ENCODE peak calls at places on chromosomes 11 and 22, in four cellular contexts. X is GM23248, E is PC-3, L is MM.1S. M is an unnamed sample.

GRCh38 chr11:87081358-87081757 is 43.6 kb downstream of the TMEM135 start:
- DNase-seq in X (no peak), E (no peak), L (peak; percentile 69), M (no peak)

GRCh38 chr11:115682101-115682500 is 177.9 kb upstream of the CADM1 start:
- DNase-seq in X (no peak), E (no peak), L (no peak), M (no peak)

GRCh38 chr11:80320226-80320625 is 879.4 kb upstream of the TENM4 start:
- DNase-seq in X (no peak), E (no peak), L (peak; percentile 86), M (no peak)

GRCh38 chr11:88552377-88553029 is 215.0 kb upstream of the CTSC start:
- DNase-seq in X (peak; percentile 73), E (peak; percentile 87), L (peak; percentile 72), M (peak; percentile 73)

GRCh38 chr22:43289976-43290663 is 53.1 kb downstream of the SCUBE1 start:
- DNase-seq in X (peak; percentile 54), E (no peak), L (no peak), M (no peak)

GRCh38 chr22:50274311-50274710 is 4.1 kb upstream of the MAPK11 start:
- DNase-seq in X (peak; percentile 71), E (peak; percentile 58), L (peak; percentile 65), M (peak; percentile 81)

GRCh38 chr22:41367039-41367679 is 14.6 kb upstream of the TEF start:
- DNase-seq in X (peak; percentile 93), E (peak; percentile 71), L (no peak), M (peak; percentile 70)

GRCh38 chr11:36030707-36031365 is 87.0 kb downstream of the LDLRAD3 start:
- DNase-seq in X (peak; percentile 31), E (no peak), L (no peak), M (no peak)

GRCh38 chr11:28619870-28620540 is 511.8 kb downstream of the METTL15 start:
- DNase-seq in X (peak; percentile 47), E (peak; percentile 74), L (no peak), M (no peak)

GRCh38 chr22:45830531-45831245 is 146.3 kb downstream of the WNT7B start:
- DNase-seq in X (peak; percentile 65), E (peak; percentile 71), L (no peak), M (no peak)

DNA sequence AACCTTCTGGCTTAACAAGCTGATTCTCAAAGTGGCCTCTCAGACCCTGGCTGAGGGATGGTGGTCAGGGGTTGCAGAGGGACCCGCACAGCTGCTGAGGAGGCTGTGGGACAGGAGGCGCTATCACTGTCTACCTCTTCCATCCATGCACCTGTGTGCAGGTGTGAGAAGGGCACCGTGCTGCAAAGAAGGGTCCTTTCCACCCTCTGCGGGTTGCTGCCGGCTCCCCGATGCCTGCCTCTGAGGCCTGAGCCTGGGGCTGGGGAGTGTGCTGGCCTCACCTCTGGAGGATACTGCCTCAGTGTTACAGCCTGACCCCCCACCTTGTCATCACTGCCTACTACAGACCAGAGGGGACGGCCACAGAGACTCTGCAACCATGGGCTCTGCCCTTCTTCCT is 66.1 kb upstream of the B3GAT1 start:
- DNase-seq in X (no peak), E (no peak), L (no peak), M (no peak)
- TF ChIP-seq EZH2phosphoT487 in X (no peak), E (no peak), L (no peak), M (no peak)

GRCh38 chr22:38398609-38399401 is 56.2 kb downstream of the KCNJ4 start:
- DNase-seq in X (peak; percentile 92), E (peak; percentile 65), L (peak; percentile 73), M (peak; percentile 96)
- TF ChIP-seq EZH2phosphoT487 in X (no peak), E (no peak), L (no peak), M (no peak)

GRCh38 chr11:34926101-34926830 is 9.8 kb downstream of the PDHX start:
- DNase-seq in X (peak; percentile 80), E (peak; percentile 67), L (peak; percentile 47), M (peak; percentile 54)

GRCh38 chr11:34916014-34916809 is at the start of the genes APIP and PDHX:
- DNase-seq in X (peak; percentile 98), E (peak; percentile 98), L (peak; percentile 100), M (peak; percentile 97)

GRCh38 chr11:34916810-34917780 is 677 bp downstream of the PDHX start:
- DNase-seq in X (peak; percentile 60), E (peak; percentile 22), L (no peak), M (no peak)

GRCh38 chr11:34924714-34925113 is 8.3 kb downstream of the PDHX start:
- DNase-seq in X (peak; percentile 29), E (no peak), L (no peak), M (no peak)

DNA sequence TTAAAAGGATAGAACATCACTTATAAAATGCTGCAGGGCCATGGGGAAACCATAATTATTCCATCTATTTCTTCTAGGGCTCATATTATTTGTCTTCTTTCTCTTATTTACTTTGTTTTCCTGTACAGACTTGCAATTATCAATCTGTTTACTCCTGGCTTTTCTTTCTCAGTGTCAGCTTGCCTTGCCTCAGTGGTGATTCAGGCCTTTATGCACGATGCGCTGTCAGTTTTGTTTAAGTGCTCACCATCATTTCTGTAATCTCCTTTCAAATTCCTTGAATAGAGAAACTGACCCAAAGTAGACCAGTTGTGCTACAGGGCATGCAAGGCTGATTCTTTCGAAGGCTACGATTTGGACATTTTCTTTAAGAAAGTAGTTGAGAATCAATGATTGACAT is 4.7 kb downstream of the PDHX start:
- DNase-seq in X (no peak), E (no peak), L (no peak), M (no peak)
- TF ChIP-seq EZH2phosphoT487 in X (no peak), E (no peak), L (no peak), M (no peak)

GRCh38 chr22:39476664-39477063 is 19.9 kb downstream of the MGAT3 start:
- DNase-seq in X (no peak), E (no peak), L (no peak), M (no peak)

GRCh38 chr22:39479254-39479653 is 22.4 kb downstream of the MGAT3 start:
- DNase-seq in X (no peak), E (no peak), L (no peak), M (no peak)

GRCh38 chr22:39477542-39477941 is 20.7 kb downstream of the MGAT3 start:
- DNase-seq in X (no peak), E (no peak), L (no peak), M (no peak)

GRCh38 chr22:39475902-39476301 is 19.1 kb downstream of the MGAT3 start:
- DNase-seq in X (no peak), E (no peak), L (no peak), M (peak; percentile 38)

DNA sequence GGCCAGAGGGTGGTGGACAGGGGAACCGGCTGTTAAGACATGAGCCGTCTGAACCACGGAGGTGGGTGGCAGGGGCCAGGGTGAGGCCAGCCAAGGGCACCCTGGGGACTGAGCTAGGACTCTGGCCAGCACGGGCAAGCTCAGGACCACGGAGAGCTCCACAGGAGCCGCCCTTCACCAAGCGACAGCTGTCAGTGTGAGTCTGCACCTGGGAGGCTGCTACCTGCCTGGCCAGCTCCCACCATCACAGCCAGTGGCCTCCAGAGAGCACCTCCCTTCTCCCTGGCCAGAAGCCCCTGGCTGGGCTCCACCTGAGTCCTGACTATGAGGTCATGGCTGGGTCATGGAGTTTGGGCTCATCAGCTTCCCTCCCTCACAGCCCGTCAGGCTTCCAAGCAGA is 21.6 kb downstream of the MGAT3 start:
- DNase-seq in X (peak; percentile 28), E (peak; percentile 56), L (no peak), M (peak; percentile 60)
- TF ChIP-seq EZH2phosphoT487 in X (no peak), E (no peak), L (no peak), M (no peak)

GRCh38 chr11:106520146-106520912 is 442.9 kb downstream of the AASDHPPT start:
- DNase-seq in X (no peak), E (peak; percentile 35), L (no peak), M (no peak)
- TF ChIP-seq EZH2phosphoT487 in X (no peak), E (no peak), L (no peak), M (no peak)

DNA sequence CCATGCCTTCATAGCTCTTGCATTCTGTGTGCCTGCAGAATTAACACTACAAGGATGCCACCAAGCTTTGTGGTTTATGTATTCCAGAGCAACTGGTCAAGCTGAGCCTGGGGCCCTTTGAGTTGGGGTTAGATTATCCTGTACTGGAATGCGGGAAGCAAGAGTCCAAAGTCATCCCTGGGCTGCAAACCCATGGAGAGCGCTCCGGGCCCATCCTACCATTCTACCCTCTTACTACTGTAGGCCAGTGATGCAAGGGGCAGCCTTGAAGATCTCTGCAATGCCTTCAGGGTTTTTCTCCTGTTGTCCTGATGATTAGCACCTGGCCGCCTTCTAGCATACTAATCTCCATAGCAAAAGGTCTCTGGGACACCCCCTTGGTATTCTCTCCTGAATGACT is 51.3 kb downstream of the TUG1 start:
- DNase-seq in X (no peak), E (no peak), L (no peak), M (no peak)
- TF ChIP-seq EZH2phosphoT487 in X (no peak), E (no peak), L (no peak), M (no peak)

DNA sequence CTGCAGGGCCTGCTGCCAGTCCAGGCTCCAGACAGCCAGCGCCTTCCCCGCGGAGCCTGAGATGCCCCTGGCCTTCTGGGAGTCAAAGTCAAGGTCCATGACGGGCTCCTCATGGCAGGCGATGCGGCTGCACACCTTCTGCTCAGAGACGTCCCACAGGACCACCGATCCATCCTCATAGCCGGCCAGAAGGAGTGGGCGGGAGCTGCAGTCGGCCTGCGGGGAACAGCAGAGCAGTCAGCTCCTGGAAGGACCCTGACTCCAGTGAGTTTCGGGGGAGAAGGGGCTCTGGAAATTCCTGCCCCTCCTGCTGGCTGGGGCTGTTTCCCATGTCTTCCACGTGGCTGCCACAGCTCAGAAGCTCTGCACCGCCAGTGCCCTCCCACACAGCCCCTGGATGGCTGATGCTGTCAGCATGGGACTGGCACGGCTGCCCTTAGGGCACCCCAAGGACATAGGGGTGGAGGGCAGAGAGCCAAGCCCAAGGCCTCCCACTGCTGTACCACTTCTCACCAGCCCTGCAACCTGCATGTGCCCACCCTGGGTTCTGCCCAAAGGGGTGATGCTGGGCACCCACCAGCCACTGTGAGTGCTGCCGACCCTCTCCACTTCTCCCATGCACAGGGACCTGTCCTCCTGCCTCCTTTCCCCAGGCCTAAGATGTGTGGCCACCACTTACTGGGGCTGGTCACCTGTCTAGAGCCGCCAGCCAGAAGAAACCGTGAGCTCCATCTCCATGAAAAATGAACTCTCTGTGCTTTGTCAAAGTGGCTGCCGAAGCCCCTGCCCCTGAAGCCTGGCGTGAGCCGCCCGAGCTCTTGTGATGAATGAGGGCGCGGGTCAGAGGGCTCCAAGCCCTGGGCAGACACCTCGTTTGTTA is 41.7 kb downstream of the TBX1 start:
- DNase-seq in X (no peak), E (no peak), L (no peak), M (no peak)
- TF ChIP-seq EZH2phosphoT487 in X (no peak), E (no peak), L (no peak), M (no peak)

M was measured in neural progenitor cell.